ENCODE peak calls at places on chromosome 2, in seven cellular contexts. I is HFF-Myc; H is NK-92 treated with Interleukin-12 subunit alpha and Interleukin-12 subunit beta, amount 100 ng/mL, for 24 hours; F is OCI-LY7; B is foreskin fibroblast; U is SW480; C is germinal center. D is an unnamed sample.

GRCh38 chr2:234950730-234951385 is 959 bp upstream of the SH3BP4 start:
- DNase-seq in F (no peak), H (no peak), C (no peak), B (peak; percentile 55), U (no peak), I (no peak), D (peak; percentile 26)

GRCh38 chr2:127145255-127145899 is 38.4 kb upstream of the BIN1 start:
- DNase-seq in U (no peak), B (peak; percentile 61), F (no peak), H (no peak), I (no peak), C (no peak), D (no peak)

GRCh38 chr2:8627692-8628085 is 54.2 kb upstream of the ID2 start:
- DNase-seq in F (no peak), H (no peak), C (no peak), I (no peak), U (peak; percentile 63), B (no peak), D (no peak)

GRCh38 chr2:14301331-14301730 is 331.2 kb upstream of the LRATD1 start:
- DNase-seq in I (no peak), F (no peak), U (no peak), H (no peak), B (no peak), C (no peak), D (no peak)

GRCh38 chr2:238956676-238957075 is 108.8 kb downstream of the TWIST2 start:
- DNase-seq in B (no peak), I (no peak), U (no peak), H (no peak), F (no peak), C (no peak), D (no peak)

GRCh38 chr2:115481842-115482241 is 1039.4 kb downstream of the DPP10 start:
- DNase-seq in F (no peak), I (no peak), H (no peak), U (no peak), B (no peak), C (no peak), D (no peak)

GRCh38 chr2:160917850-160918249 is 242.4 kb upstream of the TANK start:
- DNase-seq in C (no peak), B (no peak), I (no peak), H (no peak), U (peak; percentile 52), F (no peak), D (no peak)

GRCh38 chr2:75481041-75481836 is 79.5 kb downstream of the EVA1A start:
- DNase-seq in H (no peak), F (peak; percentile 2), U (peak; percentile 34), C (no peak), B (peak; percentile 16), I (peak; percentile 44), D (peak; percentile 93)

GRCh38 chr2:19801367-19802087 is 100.3 kb downstream of the TTC32 start:
- DNase-seq in F (no peak), I (peak; percentile 91), H (no peak), B (peak; percentile 98), C (no peak), U (peak; percentile 83), D (peak; percentile 94)

GRCh38 chr2:127081826-127082633 is 24.9 kb downstream of the BIN1 start:
- DNase-seq in C (peak; percentile 82), B (no peak), U (no peak), H (peak; percentile 70), I (no peak), F (peak; percentile 63), D (no peak)

GRCh38 chr2:99342536-99342935 is 5.3 kb downstream of the EIF5B start:
- DNase-seq in B (no peak), F (no peak), H (no peak), C (no peak), I (no peak), U (no peak), D (no peak)

GRCh38 chr2:235011607-235011928 is 59.8 kb downstream of the SH3BP4 start:
- DNase-seq in B (no peak), F (no peak), C (no peak), I (no peak), H (no peak), U (no peak), D (no peak)

GRCh38 chr2:190640124-190640523 is 8.8 kb upstream of the NAB1 start:
- DNase-seq in F (no peak), I (no peak), H (no peak), B (no peak), C (no peak), U (no peak), D (no peak)

GRCh38 chr2:9752441-9753275 is 90.6 kb upstream of the TAF1B start:
- DNase-seq in B (peak; percentile 82), U (peak; percentile 96), I (peak; percentile 35), F (no peak), H (no peak), C (no peak), D (no peak)

GRCh38 chr2:68936889-68937288 is 15.8 kb downstream of the GKN2 start:
- DNase-seq in F (no peak), H (no peak), U (no peak), C (no peak), B (no peak), I (no peak), D (no peak)

GRCh38 chr2:134892282-134893054 is 26.2 kb upstream of the CCNT2 start:
- DNase-seq in B (no peak), H (no peak), F (no peak), C (no peak), I (no peak), U (no peak), D (peak; percentile 4)

GRCh38 chr2:46239847-46240181 is 57.4 kb upstream of the EPAS1 start:
- DNase-seq in C (no peak), U (no peak), I (no peak), B (no peak), H (peak; percentile 49), F (no peak), D (no peak)

GRCh38 chr2:10329880-10330699 is 27.4 kb downstream of the HPCAL1 start:
- DNase-seq in B (peak; percentile 34), I (no peak), H (no peak), F (peak; percentile 66), U (peak; percentile 48), C (no peak), D (no peak)

GRCh38 chr2:98467082-98467536 is 22.5 kb downstream of the INPP4A start:
- DNase-seq in U (no peak), I (no peak), B (no peak), C (no peak), F (no peak), H (no peak), D (no peak)

GRCh38 chr2:215784371-215784783 is 229.0 kb downstream of the MREG start:
- DNase-seq in U (no peak), C (no peak), F (no peak), B (peak; percentile 80), I (peak; percentile 93), H (no peak), D (no peak)

GRCh38 chr2:172623249-172623965 is 67.5 kb downstream of the PDK1 start:
- DNase-seq in F (no peak), C (no peak), I (no peak), H (no peak), B (peak; percentile 54), U (no peak), D (no peak)

GRCh38 chr2:59803586-59803985 is 749.9 kb downstream of the BCL11A start:
- DNase-seq in C (no peak), F (no peak), B (no peak), U (no peak), H (no peak), I (no peak), D (no peak)

GRCh38 chr2:147374410-147374811 is 470.4 kb upstream of the ACVR2A start:
- DNase-seq in H (no peak), B (no peak), U (no peak), F (no peak), I (no peak), C (no peak), D (no peak)

GRCh38 chr2:240626531-240627300 is 1.4 kb downstream of the GPR35 start:
- DNase-seq in U (no peak), H (no peak), I (no peak), B (no peak), F (no peak), C (peak; percentile 40), D (no peak)

GRCh38 chr2:155748126-155748525 is 584.4 kb downstream of the NR4A2 start:
- DNase-seq in F (no peak), I (no peak), C (no peak), U (no peak), H (no peak), B (no peak), D (no peak)

GRCh38 chr2:101012706-101013181 is 10.7 kb downstream of the RPL31 start:
- DNase-seq in B (peak; percentile 23), H (no peak), U (peak; percentile 41), C (peak; percentile 25), I (no peak), F (peak; percentile 47), D (peak; percentile 71)

GRCh38 chr2:241560883-241561474 is 2.4 kb downstream of the BOK start:
- DNase-seq in B (no peak), C (no peak), H (no peak), I (no peak), U (no peak), F (no peak), D (no peak)

GRCh38 chr2:46151582-46151981 is 145.6 kb upstream of the EPAS1 start:
- DNase-seq in F (no peak), H (no peak), B (no peak), C (no peak), U (no peak), I (no peak), D (peak; percentile 37)

GRCh38 chr2:197137826-197138480 is 172.6 kb downstream of the ANKRD44 start:
- DNase-seq in H (no peak), U (no peak), I (no peak), B (no peak), F (no peak), C (no peak), D (no peak)

GRCh38 chr2:158266106-158266505 is 164.4 kb downstream of the UPP2 start:
- DNase-seq in C (no peak), I (no peak), B (no peak), F (no peak), H (no peak), U (no peak), D (peak; percentile 85)

GRCh38 chr2:30239308-30240161 is 8.2 kb downstream of the LBH start:
- DNase-seq in F (peak; percentile 78), H (no peak), B (no peak), C (peak; percentile 77), I (no peak), U (peak; percentile 49), D (peak; percentile 74)

GRCh38 chr2:70995227-70995729 is 605 bp upstream of the TEX261 start:
- DNase-seq in I (peak; percentile 16), U (peak; percentile 80), H (peak; percentile 24), C (peak; percentile 63), F (peak; percentile 83), B (peak; percentile 24), D (peak; percentile 88)

GRCh38 chr2:232522014-232522854 is 2.0 kb downstream of the PRSS56 start:
- DNase-seq in I (no peak), F (peak; percentile 50), U (no peak), H (no peak), C (peak; percentile 86), B (no peak), D (peak; percentile 48)

GRCh38 chr2:96186562-96186961 is 22.1 kb downstream of the STARD7 start:
- DNase-seq in H (no peak), F (no peak), I (no peak), B (no peak), C (no peak), U (no peak), D (no peak)

GRCh38 chr2:177568893-177569292 is 176.3 kb downstream of the AGPS start:
- DNase-seq in I (no peak), U (no peak), B (no peak), H (no peak), C (no peak), F (no peak), D (no peak)

GRCh38 chr2:221095381-221095780 is 476.7 kb downstream of the EPHA4 start:
- DNase-seq in U (no peak), F (no peak), H (no peak), C (no peak), I (no peak), B (no peak), D (no peak)

GRCh38 chr2:122322815-122323214 is 567.4 kb downstream of the TSN start:
- DNase-seq in B (no peak), F (no peak), C (no peak), H (no peak), U (no peak), I (no peak), D (no peak)

D was measured in DMS53.